ENCODE peak calls at places on chromosomes 4 and X, in six cellular contexts. F, M, A, R, K and W are unnamed samples.

GRCh38 chrX:70030242-70030823 is 19.4 kb downstream of the AWAT2 start:
- DNase-seq in F (peak; percentile 28), M (no peak), A (peak; percentile 58), R (peak; percentile 55), K (no peak), W (peak; percentile 71)

GRCh38 chr4:30948653-30949052 is 228.5 kb downstream of the PCDH7 start:
- DNase-seq in F (no peak), M (no peak), A (peak; percentile 2), R (no peak), K (no peak), W (no peak)

GRCh38 chr4:113384600-113384999 is 335.1 kb downstream of the ANK2 start:
- DNase-seq in F (no peak), M (no peak), A (peak; percentile 79), R (no peak), K (no peak), W (peak; percentile 28)

GRCh38 chrX:77723684-77724083 is 62.3 kb downstream of the ATRX start:
- DNase-seq in F (no peak), M (no peak), A (no peak), R (no peak), K (no peak), W (no peak)

GRCh38 chr4:2320152-2320551 is 58.2 kb upstream of the MXD4 start:
- DNase-seq in F (no peak), M (peak; percentile 80), A (no peak), R (no peak), K (no peak), W (no peak)

GRCh38 chr4:137116144-137116543 is 416.1 kb downstream of the PCDH18 start:
- DNase-seq in F (no peak), M (no peak), A (peak; percentile 62), R (no peak), K (no peak), W (no peak)

GRCh38 chr4:126081336-126081735 is 766.6 kb downstream of the FAT4 start:
- DNase-seq in F (no peak), M (no peak), A (no peak), R (no peak), K (no peak), W (peak; percentile 17)

GRCh38 chr4:169017971-169018370 is 7.9 kb upstream of the CBR4 start:
- DNase-seq in F (no peak), M (no peak), A (no peak), R (no peak), K (no peak), W (no peak)

GRCh38 chr4:147096667-147097604 is 151.3 kb upstream of the TTC29 start:
- DNase-seq in F (peak; percentile 9), M (no peak), A (peak; percentile 59), R (peak; percentile 50), K (no peak), W (peak; percentile 40)

GRCh38 chr4:143587703-143588102 is 74.2 kb downstream of the SMARCA5 start:
- DNase-seq in F (no peak), M (no peak), A (no peak), R (no peak), K (no peak), W (peak; percentile 9)

GRCh38 chrX:55794420-55794819 is 76.9 kb downstream of the RRAGB start:
- DNase-seq in F (no peak), M (no peak), A (no peak), R (no peak), K (no peak), W (no peak)

GRCh38 chr4:57099363-57099762 is 10.8 kb downstream of the IGFBP7 start:
- DNase-seq in F (no peak), M (no peak), A (no peak), R (no peak), K (no peak), W (no peak)

GRCh38 chr4:53638919-53639318 is 47.6 kb upstream of the LNX1 start:
- DNase-seq in F (no peak), M (no peak), A (no peak), R (no peak), K (no peak), W (no peak)

GRCh38 chr4:184400375-184400870 is 73.9 kb downstream of the IRF2 start:
- DNase-seq in F (no peak), M (no peak), A (peak; percentile 29), R (no peak), K (no peak), W (peak; percentile 78)

GRCh38 chr4:116358633-116359222 is 726.6 kb downstream of the TRAM1L1 start:
- DNase-seq in F (peak; percentile 68), M (peak; percentile 89), A (peak; percentile 85), R (no peak), K (no peak), W (peak; percentile 13)

GRCh38 chr4:154049457-154050181 is 260.7 kb upstream of the SFRP2 start:
- DNase-seq in F (no peak), M (no peak), A (no peak), R (no peak), K (no peak), W (peak; percentile 85)

GRCh38 chr4:163665521-163666334 is 171.2 kb downstream of the TMA16 start:
- DNase-seq in F (no peak), M (no peak), A (no peak), R (no peak), K (no peak), W (no peak)

GRCh38 chr4:176611351-176611750 is 181.4 kb downstream of the VEGFC start:
- DNase-seq in F (no peak), M (no peak), A (no peak), R (no peak), K (no peak), W (no peak)

GRCh38 chrX:35711281-35711680 is 86.9 kb upstream of the MAGEB16 start:
- DNase-seq in F (no peak), M (no peak), A (peak; percentile 71), R (no peak), K (no peak), W (no peak)

GRCh38 chrX:781216-782211 is 150.9 kb downstream of the SHOX start:
- DNase-seq in F (no peak), M (no peak), A (no peak), R (no peak), K (no peak), W (no peak)

GRCh38 chrX:1609311-1609710 is 5.5 kb upstream of the ASMT start:
- DNase-seq in F (no peak), M (no peak), A (no peak), R (no peak), K (no peak), W (no peak)

GRCh38 chr4:119746951-119747350 is 118.3 kb upstream of the PDE5A start:
- DNase-seq in F (no peak), M (no peak), A (no peak), R (no peak), K (no peak), W (peak; percentile 74)

GRCh38 chr4:11606078-11606477 is 177.4 kb upstream of the HS3ST1 start:
- DNase-seq in F (no peak), M (no peak), A (no peak), R (no peak), K (no peak), W (no peak)

GRCh38 chr4:67167849-67168248 is 377.5 kb downstream of the CENPC start:
- DNase-seq in F (no peak), M (no peak), A (no peak), R (no peak), K (no peak), W (no peak)

GRCh38 chr4:81826336-81826735 is 354.6 kb upstream of the RASGEF1B start:
- DNase-seq in F (no peak), M (no peak), A (peak; percentile 53), R (no peak), K (no peak), W (no peak)

GRCh38 chr4:118814054-118814453 is 21.9 kb downstream of the SEC24D start:
- DNase-seq in F (no peak), M (no peak), A (no peak), R (no peak), K (no peak), W (no peak)

GRCh38 chrX:45009371-45010000 is 136.5 kb downstream of the KDM6A start:
- DNase-seq in F (no peak), M (no peak), A (peak; percentile 64), R (no peak), K (no peak), W (peak; percentile 21)

GRCh38 chr4:78818530-78818929 is 42.4 kb downstream of the BMP2K start:
- DNase-seq in F (no peak), M (no peak), A (peak; percentile 7), R (no peak), K (no peak), W (no peak)

GRCh38 chr4:14669418-14669817 is 332.9 kb upstream of the CPEB2 start:
- DNase-seq in F (no peak), M (no peak), A (no peak), R (no peak), K (no peak), W (no peak)

GRCh38 chr4:41865306-41865980 is 69.8 kb upstream of the TMEM33 start:
- DNase-seq in F (no peak), M (no peak), A (no peak), R (no peak), K (no peak), W (no peak)

GRCh38 chr4:3637326-3638016 is 105.2 kb upstream of the LRPAP1 start:
- DNase-seq in F (no peak), M (no peak), A (no peak), R (no peak), K (no peak), W (no peak)

GRCh38 chr4:5707366-5708133 is 809 bp downstream of the EVC2 start:
- DNase-seq in F (no peak), M (no peak), A (no peak), R (no peak), K (no peak), W (no peak)

GRCh38 chrX:51496501-51497291 is at the start of gene NUDT11:
- DNase-seq in F (peak; percentile 49), M (peak; percentile 91), A (peak; percentile 49), R (peak; percentile 56), K (no peak), W (peak; percentile 66)